ENCODE peak calls at places on chromosome X, in four cellular contexts. One of them, this sample, is unnamed.

GRCh38 chrX:9859711-9860555 is 73.7 kb downstream of the SHROOM2 start:
- DNase-seq in hepatic stellate cell: peak; percentile 57
- DNase-seq in SW480: no peak
- DNase-seq in D341Med: no peak
- DNase-seq in this sample: no peak

GRCh38 chrX:32408389-32408788 is 803.0 kb downstream of the DMD start:
- DNase-seq in hepatic stellate cell: no peak
- DNase-seq in SW480: peak; percentile 14
- DNase-seq in D341Med: peak; percentile 19
- DNase-seq in this sample: peak; percentile 1

GRCh38 chrX:75156537-75156945 is 458 bp upstream of the ABCB7 start:
- DNase-seq in hepatic stellate cell: no peak
- DNase-seq in SW480: peak; percentile 28
- DNase-seq in D341Med: peak; percentile 10
- DNase-seq in this sample: no peak

GRCh38 chrX:42585842-42586621 is 191.9 kb downstream of the PPP1R2C start:
- DNase-seq in hepatic stellate cell: no peak
- DNase-seq in SW480: no peak
- DNase-seq in D341Med: no peak
- DNase-seq in this sample: no peak

GRCh38 chrX:125710403-125711062 is 390.9 kb downstream of the TEX13C start:
- DNase-seq in hepatic stellate cell: no peak
- DNase-seq in SW480: no peak
- DNase-seq in D341Med: no peak
- DNase-seq in this sample: no peak

GRCh38 chrX:63746278-63746677 is 38.7 kb downstream of the ARHGEF9 start:
- DNase-seq in hepatic stellate cell: no peak
- DNase-seq in SW480: no peak
- DNase-seq in D341Med: no peak
- DNase-seq in this sample: peak; percentile 10

GRCh38 chrX:21509912-21510311 is 135.7 kb downstream of the CNKSR2 start:
- DNase-seq in hepatic stellate cell: no peak
- DNase-seq in SW480: peak; percentile 2
- DNase-seq in D341Med: no peak
- DNase-seq in this sample: no peak

GRCh38 chrX:11064276-11064675 is 46.9 kb upstream of the HCCS start:
- DNase-seq in hepatic stellate cell: no peak
- DNase-seq in SW480: no peak
- DNase-seq in D341Med: no peak
- DNase-seq in this sample: no peak

GRCh38 chrX:20112022-20112421 is 4.7 kb downstream of the MAP7D2 start:
- DNase-seq in hepatic stellate cell: no peak
- DNase-seq in SW480: no peak
- DNase-seq in D341Med: no peak
- DNase-seq in this sample: no peak

GRCh38 chrX:97622111-97622510 is 738.4 kb downstream of the RPA4 start:
- DNase-seq in hepatic stellate cell: no peak
- DNase-seq in SW480: no peak
- DNase-seq in D341Med: no peak
- DNase-seq in this sample: no peak

GRCh38 chrX:45775462-45775861 is 574.8 kb upstream of the DIPK2B start:
- DNase-seq in hepatic stellate cell: peak; percentile 57
- DNase-seq in SW480: peak; percentile 41
- DNase-seq in D341Med: no peak
- DNase-seq in this sample: no peak

GRCh38 chrX:135003876-135004623 is 13.3 kb downstream of the SMIM10 start:
- DNase-seq in hepatic stellate cell: peak; percentile 79
- DNase-seq in SW480: peak; percentile 84
- DNase-seq in D341Med: peak; percentile 93
- DNase-seq in this sample: peak; percentile 89

GRCh38 chrX:155179343-155179997 is 36.8 kb upstream of the VBP1 start:
- DNase-seq in hepatic stellate cell: no peak
- DNase-seq in SW480: peak; percentile 8
- DNase-seq in D341Med: peak; percentile 15
- DNase-seq in this sample: no peak

GRCh38 chrX:19776753-19777152 is 110.6 kb downstream of the SH3KBP1 start:
- DNase-seq in hepatic stellate cell: no peak
- DNase-seq in SW480: no peak
- DNase-seq in D341Med: no peak
- DNase-seq in this sample: peak; percentile 38

GRCh38 chrX:1507511-1508463 is 29.2 kb downstream of the P2RY8 start:
- DNase-seq in hepatic stellate cell: no peak
- DNase-seq in SW480: no peak
- DNase-seq in D341Med: no peak
- DNase-seq in this sample: peak; percentile 40

GRCh38 chrX:38260231-38260630 is 39.6 kb upstream of the SRPX start:
- DNase-seq in hepatic stellate cell: no peak
- DNase-seq in SW480: peak; percentile 6
- DNase-seq in D341Med: peak; percentile 48
- DNase-seq in this sample: no peak

GRCh38 chrX:1475881-1476280 is 23.2 kb upstream of the ASMTL start:
- DNase-seq in hepatic stellate cell: no peak
- DNase-seq in SW480: no peak
- DNase-seq in D341Med: no peak
- DNase-seq in this sample: no peak

GRCh38 chrX:116204947-116205346 is 34.4 kb downstream of the AGTR2 start:
- DNase-seq in hepatic stellate cell: no peak
- DNase-seq in SW480: peak; percentile 9
- DNase-seq in D341Med: no peak
- DNase-seq in this sample: no peak

GRCh38 chrX:41145920-41146608 is 60.8 kb downstream of the USP9X start:
- DNase-seq in hepatic stellate cell: peak; percentile 16
- DNase-seq in SW480: peak; percentile 3
- DNase-seq in D341Med: no peak
- DNase-seq in this sample: no peak

GRCh38 chrX:107442914-107443527 is 6.4 kb upstream of the FRMPD3 start:
- DNase-seq in hepatic stellate cell: no peak
- DNase-seq in SW480: no peak
- DNase-seq in D341Med: no peak
- DNase-seq in this sample: no peak

GRCh38 chrX:3592184-3592583 is 121.3 kb downstream of the PRKX start:
- DNase-seq in hepatic stellate cell: no peak
- DNase-seq in SW480: no peak
- DNase-seq in D341Med: no peak
- DNase-seq in this sample: no peak

GRCh38 chrX:40581333-40581910 is 652 bp downstream of the ATP6AP2 start:
- DNase-seq in hepatic stellate cell: peak; percentile 14
- DNase-seq in SW480: peak; percentile 6
- DNase-seq in D341Med: no peak
- DNase-seq in this sample: no peak

GRCh38 chrX:8849462-8849861 is 48.3 kb upstream of the FAM9A start:
- DNase-seq in hepatic stellate cell: no peak
- DNase-seq in SW480: no peak
- DNase-seq in D341Med: no peak
- DNase-seq in this sample: no peak

GRCh38 chrX:115054876-115055275 is 37.5 kb upstream of the IL13RA2 start:
- DNase-seq in hepatic stellate cell: no peak
- DNase-seq in SW480: no peak
- DNase-seq in D341Med: no peak
- DNase-seq in this sample: no peak

GRCh38 chrX:130287071-130287770 is 18.5 kb upstream of the ZNF280C start:
- DNase-seq in hepatic stellate cell: no peak
- DNase-seq in SW480: no peak
- DNase-seq in D341Med: no peak
- DNase-seq in this sample: no peak

GRCh38 chrX:130829526-130830515 is 73.2 kb downstream of the ENOX2 start:
- DNase-seq in hepatic stellate cell: no peak
- DNase-seq in SW480: peak; percentile 1
- DNase-seq in D341Med: no peak
- DNase-seq in this sample: no peak

GRCh38 chrX:44873415-44874270 is 655 bp downstream of the KDM6A start:
- DNase-seq in hepatic stellate cell: peak; percentile 62
- DNase-seq in SW480: peak; percentile 50
- DNase-seq in D341Med: peak; percentile 49
- DNase-seq in this sample: peak; percentile 48

This sample was measured in stimulated activated naive CD8-positive, alpha-beta T cell treated with anti-CD3 and anti-CD28 coated beads, Interleukin-15, Interleukin-2, amounts not matched to agents 100 U/mL and 50 U/mL, for 24 hours.